ENCODE peak calls at places on chromosome 19, in nine cellular contexts. W is kidney tubule cell; P is activated T-cell treated with anti-CD3 and anti-CD28 coated beads, Interleukin-2, amount 50 U/mL, for 1 hour; F is AG10803; I is NAMALWA; T is mucosa of gallbladder; B is naive thymus-derived CD8-positive, alpha-beta T cell; K is GM23338; H is HFFc6. C is an unnamed sample.

GRCh38 chr19:4749870-4750269 is 26.2 kb upstream of the DPP9 start:
- DNase-seq in K (no peak), T (no peak), H (no peak), I (no peak), W (no peak), F (no peak), B (no peak), P (no peak), C (no peak)

GRCh38 chr19:49538643-49539042 is 10.8 kb downstream of the RCN3 start:
- DNase-seq in H (no peak), W (no peak), I (no peak), B (no peak), K (no peak), P (no peak), F (no peak), T (no peak), C (no peak)

GRCh38 chr19:55210120-55210493 is 806 bp upstream of the PTPRH start:
- DNase-seq in B (no peak), H (peak; percentile 96), W (peak; percentile 97), T (peak; percentile 81), P (no peak), F (peak; percentile 92), K (no peak), I (no peak), C (peak; percentile 71)

GRCh38 chr19:5127710-5128109 is 158.8 kb downstream of the KDM4B start:
- DNase-seq in W (no peak), P (peak; percentile 19), I (peak; percentile 87), H (no peak), T (no peak), F (no peak), K (no peak), B (no peak), C (no peak)

GRCh38 chr19:32870154-32870573 is 597 bp upstream of the SLC7A9 start:
- DNase-seq in I (no peak), K (peak; percentile 54), T (no peak), W (peak; percentile 57), B (no peak), P (no peak), H (no peak), F (no peak), C (no peak)

GRCh38 chr19:10946964-10947657 is 13.7 kb upstream of the SMARCA4 start:
- DNase-seq in H (no peak), I (no peak), W (peak; percentile 64), T (no peak), K (no peak), P (no peak), F (peak; percentile 79), B (no peak), C (peak; percentile 39)

GRCh38 chr19:29805026-29805925 is 6.5 kb upstream of the CCNE1 start:
- DNase-seq in I (no peak), F (peak; percentile 41), K (no peak), P (no peak), T (no peak), B (no peak), H (peak; percentile 32), W (peak; percentile 77), C (peak; percentile 9)

GRCh38 chr19:34578751-34579150 is 97.2 kb downstream of the WTIP start:
- DNase-seq in K (no peak), W (no peak), T (no peak), I (no peak), H (no peak), F (no peak), P (no peak), B (no peak), C (no peak)

GRCh38 chr19:34220472-34221063 is 33.8 kb upstream of the GARRE1 start:
- DNase-seq in W (peak; percentile 63), I (peak; percentile 84), B (peak; percentile 50), K (peak; percentile 83), T (peak; percentile 54), P (peak; percentile 42), F (peak; percentile 69), H (peak; percentile 45), C (peak; percentile 51)

GRCh38 chr19:16914421-16914820 is 25.6 kb downstream of the F2RL3 start:
- DNase-seq in I (no peak), W (no peak), F (no peak), P (no peak), K (no peak), B (no peak), T (no peak), H (no peak), C (no peak)

GRCh38 chr19:15563325-15563794 is 51.7 kb upstream of the CYP4F8 start:
- DNase-seq in K (no peak), P (no peak), F (no peak), W (peak; percentile 43), T (peak; percentile 83), I (peak; percentile 16), B (no peak), H (no peak), C (no peak)

GRCh38 chr19:6259312-6259861 is 20.4 kb downstream of the MLLT1 start:
- DNase-seq in T (no peak), B (no peak), K (no peak), I (no peak), F (no peak), H (no peak), P (no peak), W (no peak), C (peak; percentile 66)

GRCh38 chr19:1582201-1582600 is 10.5 kb downstream of the MBD3 start:
- DNase-seq in I (no peak), B (no peak), K (no peak), H (no peak), F (no peak), W (no peak), T (no peak), P (no peak), C (no peak)

GRCh38 chr19:6911523-6911922 is 24.1 kb downstream of the ADGRE1 start:
- DNase-seq in P (no peak), I (no peak), W (no peak), B (no peak), F (no peak), H (no peak), K (no peak), T (no peak), C (no peak)

GRCh38 chr19:17041994-17042393 is 15.4 kb upstream of the CPAMD8 start:
- DNase-seq in K (no peak), F (peak; percentile 8), W (no peak), T (no peak), P (no peak), B (no peak), H (no peak), I (no peak), C (peak; percentile 49)

GRCh38 chr19:47227347-47228167 is 3.4 kb downstream of the BBC3 start:
- DNase-seq in W (peak; percentile 93), P (peak; percentile 51), H (peak; percentile 89), B (peak; percentile 37), K (peak; percentile 100), I (peak; percentile 69), T (peak; percentile 80), F (peak; percentile 97), C (peak; percentile 95)

GRCh38 chr19:3045885-3046603 is 16.3 kb downstream of the TLE5 start:
- DNase-seq in B (no peak), W (no peak), P (no peak), F (no peak), I (peak; percentile 42), T (no peak), H (no peak), K (peak; percentile 80), C (no peak)

GRCh38 chr19:33240181-33240771 is 14.6 kb upstream of the SLC7A10 start:
- DNase-seq in K (no peak), B (no peak), P (no peak), I (no peak), W (no peak), H (no peak), F (no peak), T (no peak), C (no peak)

GRCh38 chr19:13138916-13139198 is 11.3 kb downstream of the STX10 start:
- DNase-seq in W (no peak), F (no peak), I (no peak), K (no peak), B (no peak), P (no peak), H (no peak), T (no peak), C (no peak)

GRCh38 chr19:50059045-50059444 is 33.2 kb downstream of the ZNF473 start:
- DNase-seq in H (no peak), B (no peak), T (no peak), F (no peak), P (no peak), K (no peak), I (no peak), W (no peak), C (no peak)

GRCh38 chr19:29022165-29022564 is 190.8 kb downstream of the UQCRFS1 start:
- DNase-seq in K (no peak), F (no peak), H (no peak), T (no peak), B (no peak), P (no peak), I (no peak), W (no peak), C (no peak)

GRCh38 chr19:33245948-33246728 is 20.5 kb upstream of the SLC7A10 start:
- DNase-seq in I (peak; percentile 40), H (no peak), P (no peak), K (peak; percentile 45), W (no peak), T (no peak), B (no peak), F (no peak), C (no peak)

GRCh38 chr19:43432866-43433673 is 18.4 kb downstream of the TEX101 start:
- DNase-seq in W (peak; percentile 66), B (peak; percentile 68), F (peak; percentile 51), I (peak; percentile 71), P (peak; percentile 77), K (peak; percentile 89), T (peak; percentile 56), H (peak; percentile 43), C (peak; percentile 39)

GRCh38 chr19:16751701-16752100 is 32.1 kb downstream of the NWD1 start:
- DNase-seq in K (no peak), B (no peak), P (no peak), H (no peak), I (no peak), F (no peak), W (no peak), T (no peak), C (no peak)

GRCh38 chr19:4183967-4184717 is 1.7 kb downstream of the ANKRD24 start:
- DNase-seq in B (no peak), W (no peak), F (no peak), P (no peak), K (no peak), H (no peak), I (no peak), T (no peak), C (no peak)

GRCh38 chr19:47518139-47518538 is 3.3 kb upstream of the NAPA start:
- DNase-seq in I (peak; percentile 79), H (no peak), P (peak; percentile 45), W (no peak), F (no peak), T (no peak), K (no peak), B (peak; percentile 65), C (no peak)

GRCh38 chr19:39147480-39147879 is 21.9 kb downstream of the PAK4 start:
- DNase-seq in W (no peak), F (no peak), P (no peak), I (no peak), B (no peak), H (no peak), T (no peak), K (no peak), C (no peak)

GRCh38 chr19:19120308-19121156 is 17.7 kb downstream of the TMEM161A start:
- DNase-seq in W (peak; percentile 59), K (peak; percentile 99), P (no peak), B (no peak), F (peak; percentile 49), I (peak; percentile 70), H (no peak), T (peak; percentile 92), C (peak; percentile 62)

GRCh38 chr19:2302319-2303208 is 5.4 kb downstream of the LINGO3 start:
- DNase-seq in F (peak; percentile 46), P (peak; percentile 44), K (peak; percentile 76), T (peak; percentile 26), H (no peak), B (no peak), I (no peak), W (no peak), C (peak; percentile 48)

GRCh38 chr19:35787227-35787799 is 11.9 kb downstream of the ARHGAP33 start:
- DNase-seq in W (no peak), H (no peak), T (no peak), K (no peak), P (no peak), F (no peak), B (no peak), I (no peak), C (no peak)

GRCh38 chr19:15170345-15170744 is 30.4 kb downstream of the NOTCH3 start:
- DNase-seq in F (no peak), K (peak; percentile 81), H (no peak), T (no peak), P (no peak), I (no peak), B (no peak), W (no peak), C (no peak)

C was measured in fibroblast of gingiva.